ENCODE peak calls at places on chromosomes 3 and 15, in four cellular contexts. C is activated CD8-positive, alpha-beta memory T cell treated with anti-CD3 and anti-CD28 coated beads for 24 hours; Y is WTC11; K is T-helper 2 cell. X is an unnamed sample.

GRCh38 chr3:31562525-31562924 is 29.8 kb downstream of the STT3B start:
- DNase-seq in C (no peak), Y (peak), K (no peak), X (no peak)

GRCh38 chr3:187889601-187890404 is 144.5 kb upstream of the BCL6 start:
- DNase-seq in C (no peak), Y (no peak), K (no peak), X (peak)

GRCh38 chr3:156676467-156677119 is 2.2 kb downstream of the TIPARP start:
- DNase-seq in C (no peak), Y (no peak), K (no peak), X (no peak)

GRCh38 chr3:117692416-117692995 is 982.9 kb downstream of the TUSC7 start:
- DNase-seq in C (no peak), Y (no peak), K (no peak), X (peak)

GRCh38 chr3:15083190-15083700 is 15.7 kb downstream of the RBSN start:
- DNase-seq in C (no peak), Y (no peak), K (no peak), X (no peak)

GRCh38 chr3:106587581-106587980 is 718.8 kb upstream of the CBLB start:
- DNase-seq in C (no peak), Y (no peak), K (no peak), X (no peak)

GRCh38 chr15:65038838-65039237 is 6.3 kb upstream of the SLC51B start:
- DNase-seq in C (no peak), Y (no peak), K (no peak), X (no peak)

GRCh38 chr3:17645074-17645698 is 97.2 kb downstream of the TBC1D5 start:
- DNase-seq in C (no peak), Y (no peak), K (no peak), X (no peak)

GRCh38 chr3:45910892-45911291 is 24.5 kb downstream of the CCR9 start:
- DNase-seq in C (no peak), Y (no peak), K (no peak), X (no peak)

GRCh38 chr3:160448845-160449659 is 534 bp downstream of the TRIM59 start:
- DNase-seq in C (no peak), Y (no peak), K (no peak), X (no peak)

GRCh38 chr3:52682016-52682415 is 3.7 kb downstream of the PBRM1 start:
- DNase-seq in C (peak), Y (no peak), K (no peak), X (no peak)